ENCODE peak calls at places on chromosome 1, in ten cellular contexts. W, F, D, U, Y, Z, P, K, T and N are unnamed samples.

GRCh38 chr1:153260473-153260979 is 1.0 kb downstream of the LORICRIN start:
- DNase-seq in W (no peak), Z (no peak), P (no peak), T (no peak), Y (no peak), K (no peak), U (peak), F (no peak), D (no peak), N (no peak)

GRCh38 chr1:6185635-6186382 is 5.7 kb upstream of the CHD5 start:
- DNase-seq in D (no peak), U (no peak), K (peak), W (peak), Y (no peak), T (no peak), F (no peak), P (no peak), Z (no peak), N (peak)

GRCh38 chr1:200749090-200749489 is 10.4 kb downstream of the CAMSAP2 start:
- DNase-seq in T (no peak), D (no peak), Y (no peak), W (no peak), P (no peak), Z (no peak), K (no peak), U (no peak), F (no peak), N (no peak)

GRCh38 chr1:87132664-87133000 is 196.0 kb upstream of the LMO4 start:
- DNase-seq in T (no peak), W (no peak), P (no peak), Z (no peak), F (no peak), D (no peak), Y (no peak), K (no peak), U (no peak), N (no peak)

GRCh38 chr1:25556791-25557476 is 13.5 kb downstream of the LDLRAP1 start:
- DNase-seq in K (peak), D (peak), U (peak), P (peak), Y (peak), F (no peak), T (no peak), W (peak), Z (peak), N (no peak)

GRCh38 chr1:52707927-52708655 is 9.9 kb upstream of the COA7 start:
- DNase-seq in K (peak), Y (peak), W (peak), F (peak), T (no peak), U (no peak), P (no peak), Z (peak), D (no peak), N (peak)

GRCh38 chr1:167258858-167259257 is 38.2 kb downstream of the POU2F1 start:
- DNase-seq in F (no peak), U (no peak), T (no peak), D (no peak), W (no peak), Y (no peak), K (no peak), P (no peak), Z (no peak), N (no peak)

GRCh38 chr1:160987359-160988062 is 32.9 kb upstream of the ITLN2 start:
- DNase-seq in T (no peak), F (no peak), P (no peak), Z (no peak), D (no peak), K (no peak), U (no peak), Y (no peak), W (no peak), N (no peak)

DNA sequence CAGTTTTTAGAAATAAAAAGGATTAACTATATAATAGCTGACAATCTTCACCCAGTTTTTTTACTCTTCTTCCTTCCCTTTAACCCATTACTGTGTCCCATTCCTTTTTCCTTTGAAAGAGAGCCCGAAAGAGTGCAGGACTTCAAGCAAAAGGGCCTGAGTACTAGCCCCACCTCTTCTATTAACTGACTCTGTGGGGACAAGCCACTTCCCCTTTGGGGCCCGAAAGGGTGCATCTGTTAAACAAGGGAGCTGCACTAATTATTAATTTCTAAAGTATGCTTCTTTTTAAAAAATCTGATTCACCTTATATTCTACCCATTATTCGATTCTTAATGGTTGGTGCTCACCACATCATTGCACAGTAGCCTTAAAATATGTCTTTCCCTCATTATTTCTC is 3.3 kb downstream of the USP24 start:
- DNase-seq in Z (no peak), U (no peak), P (no peak), D (no peak), F (no peak), T (no peak), Y (peak), W (no peak), K (no peak), N (no peak)
- H3K4me3 ChIP-seq in Z (no peak), U (peak), P (peak), D (peak), F (peak), T (no peak), Y (no peak), W (no peak), K (no peak), N (no peak)

DNA sequence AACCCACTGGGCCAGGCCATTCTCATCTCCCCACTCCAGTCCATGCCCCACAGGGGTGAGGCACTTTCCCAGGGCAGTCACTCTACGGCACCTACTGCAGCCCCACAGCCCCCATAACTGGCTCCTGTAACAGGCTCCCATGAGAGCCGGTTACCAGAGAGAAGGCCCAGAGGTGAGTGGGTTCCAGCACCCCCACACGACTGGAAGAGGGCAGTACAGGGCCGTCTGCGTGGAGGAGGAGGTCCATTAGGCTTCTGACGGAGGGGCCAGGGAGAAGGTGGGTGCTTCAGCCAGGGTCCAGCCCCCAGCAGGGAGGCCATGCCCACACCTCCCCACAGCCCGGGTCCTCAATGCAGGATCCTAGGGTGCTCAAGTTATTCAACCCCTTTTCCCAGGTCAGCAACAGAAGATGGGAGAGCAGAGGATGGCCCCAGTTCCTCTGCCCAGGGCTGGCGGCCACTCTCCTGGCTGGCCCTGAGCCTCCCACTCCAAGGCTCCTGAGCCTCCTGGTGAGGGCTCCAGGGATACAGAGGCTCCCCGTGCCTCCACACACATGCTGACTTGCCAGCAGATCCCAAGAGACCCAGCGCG is 1.6 kb downstream of the ACAP3 start:
- DNase-seq in W (peak), Z (no peak), P (peak), T (no peak), K (no peak), F (no peak), D (no peak), Y (no peak), U (no peak), N (no peak)
- H3K4me3 ChIP-seq in W (peak), Z (peak), P (peak), T (peak), K (peak), F (peak), D (peak), Y (no peak), U (peak), N (peak)

DNA sequence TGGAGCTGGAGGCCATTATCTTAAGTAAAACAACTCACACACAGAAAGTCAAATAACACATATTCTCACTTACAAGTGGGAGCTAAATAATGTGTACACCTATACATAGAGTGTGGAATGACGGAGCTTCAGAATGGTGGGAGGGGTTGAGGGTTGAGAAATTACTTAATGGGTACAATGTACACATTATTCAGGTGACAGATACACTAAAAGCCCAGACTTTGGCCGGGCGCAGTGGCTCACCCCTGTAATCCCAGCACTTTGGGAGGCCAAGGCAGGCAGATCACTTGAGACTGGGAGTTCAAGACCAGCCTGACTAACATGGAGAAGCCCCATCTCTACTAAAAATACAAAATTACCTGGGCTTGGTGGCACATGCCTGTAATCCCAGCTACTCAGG is 24.9 kb upstream of the LRIG2 start:
- DNase-seq in K (no peak), W (no peak), F (no peak), D (no peak), Y (peak), P (no peak), Z (no peak), U (no peak), T (no peak), N (no peak)
- H3K4me3 ChIP-seq in K (no peak), W (no peak), F (no peak), D (no peak), Y (no peak), P (no peak), Z (no peak), U (no peak), T (no peak), N (no peak)

DNA sequence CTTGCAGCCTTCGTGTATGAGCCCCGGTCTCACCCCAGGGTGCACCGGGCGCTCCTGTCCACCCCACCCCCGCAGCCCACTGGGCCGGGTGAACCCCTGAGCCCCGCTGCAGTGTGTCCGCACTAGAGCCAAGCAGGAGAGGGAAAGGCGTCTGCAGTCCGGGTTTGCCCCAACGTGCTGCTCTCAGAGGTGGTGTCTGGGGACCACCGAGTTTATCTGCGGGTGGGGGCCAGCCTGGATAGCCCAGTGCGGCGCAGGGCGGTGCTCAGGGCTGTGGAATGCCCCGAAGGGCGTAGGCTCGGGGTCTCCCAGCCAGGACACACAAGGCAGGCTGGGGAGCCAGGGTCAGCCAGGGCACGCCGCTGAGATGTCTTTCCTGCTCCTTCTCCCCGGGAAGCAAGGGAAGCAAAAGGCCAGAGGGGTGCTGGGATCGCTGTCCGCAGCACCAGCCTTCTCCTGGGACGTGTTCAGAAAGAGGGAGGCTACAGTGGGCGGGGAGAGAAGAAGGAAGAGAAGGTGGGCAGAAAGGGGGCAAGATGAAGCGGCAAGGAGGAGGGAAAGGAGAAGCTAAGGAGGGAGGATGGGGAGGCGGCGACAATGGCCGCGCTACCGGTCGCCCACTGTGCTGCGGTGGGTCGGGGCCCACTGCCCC is 56.6 kb downstream of the MAB21L3 start:
- DNase-seq in K (peak), F (no peak), T (no peak), W (no peak), Y (no peak), Z (no peak), P (no peak), D (no peak), U (no peak), N (no peak)
- H3K4me3 ChIP-seq in K (peak), F (peak), T (peak), W (peak), Y (peak), Z (peak), P (peak), D (peak), U (peak), N (peak)

GRCh38 chr1:33306561-33307493 is 14.1 kb downstream of the A3GALT2 start:
- DNase-seq in K (no peak), P (no peak), Y (no peak), T (no peak), F (no peak), U (no peak), D (peak), W (no peak), Z (no peak), N (no peak)
- H3K4me3 ChIP-seq in K (no peak), P (no peak), Y (no peak), T (no peak), F (peak), U (no peak), D (no peak), W (no peak), Z (no peak), N (no peak)

DNA sequence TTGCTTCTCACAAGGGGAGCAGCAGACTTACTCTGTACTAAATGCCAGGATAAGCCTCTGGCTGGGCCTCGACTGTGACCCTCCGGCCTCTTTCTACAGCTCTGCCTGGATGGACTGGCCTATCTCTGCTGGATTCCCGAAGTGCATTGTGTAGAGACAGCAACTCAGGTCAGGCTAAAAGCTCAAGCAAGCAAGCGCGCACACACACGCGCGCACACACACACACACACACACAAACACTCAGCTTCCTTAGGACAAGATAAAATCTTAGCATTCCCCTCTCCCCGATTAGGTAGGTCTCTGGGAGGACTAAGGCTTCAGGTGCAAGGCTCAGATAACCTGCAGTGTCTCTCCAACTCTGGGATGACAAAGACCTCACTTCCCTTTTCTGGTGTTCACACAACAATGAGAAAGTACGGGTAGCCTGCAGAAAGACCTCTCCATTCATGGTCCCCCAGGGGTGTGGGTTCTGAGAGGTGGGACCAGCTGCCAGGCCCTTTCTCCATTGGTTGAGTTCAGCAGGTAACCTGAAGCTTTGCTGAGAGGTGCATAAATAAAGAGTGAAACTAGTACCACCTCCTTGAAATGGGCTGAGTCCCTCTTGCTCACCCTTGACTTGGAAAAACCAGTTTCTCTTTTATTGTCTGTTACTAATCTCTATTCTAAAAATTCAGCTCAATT is 155.1 kb upstream of the CAMK1G start:
- DNase-seq in Y (no peak), W (no peak), Z (no peak), P (no peak), D (no peak), U (no peak), F (peak), T (no peak), K (no peak), N (no peak)
- H3K4me3 ChIP-seq in Y (no peak), W (no peak), Z (no peak), P (no peak), D (no peak), U (no peak), F (peak), T (no peak), K (no peak), N (no peak)

DNA sequence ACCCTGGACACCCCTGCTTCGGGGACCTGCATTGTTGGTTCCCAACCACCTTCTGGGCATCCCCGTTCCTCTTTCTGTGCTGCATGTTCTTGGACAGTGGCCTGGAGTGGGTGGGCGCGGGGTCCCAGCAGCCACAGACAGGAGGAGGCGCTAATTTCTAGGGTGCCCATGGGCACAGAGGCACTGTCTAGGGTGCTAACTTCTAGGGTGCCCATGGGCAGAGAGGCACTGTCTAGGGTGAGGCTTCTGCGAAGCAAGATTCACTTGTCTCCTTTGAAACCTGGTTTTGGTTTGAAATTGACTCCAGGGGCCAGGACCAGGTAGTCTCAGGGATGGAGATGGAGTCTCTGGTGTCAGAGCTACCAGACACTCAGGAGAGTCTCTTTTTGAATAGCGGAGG is 815 bp upstream of the MEGF6 start:
- DNase-seq in Z (no peak), T (no peak), F (no peak), P (no peak), K (no peak), W (no peak), D (no peak), Y (no peak), U (no peak), N (no peak)
- H3K4me3 ChIP-seq in Z (peak), T (no peak), F (peak), P (peak), K (no peak), W (no peak), D (no peak), Y (no peak), U (no peak), N (no peak)

GRCh38 chr1:223143760-223144248 is 756 bp upstream of the TLR5 start:
- DNase-seq in K (no peak), Y (peak), P (peak), F (no peak), T (no peak), W (no peak), D (peak), U (no peak), Z (no peak), N (no peak)

GRCh38 chr1:223141021-223141420 is 2.0 kb downstream of the TLR5 start:
- DNase-seq in P (no peak), F (peak), K (peak), U (no peak), T (no peak), Z (no peak), W (no peak), Y (peak), D (no peak), N (no peak)

GRCh38 chr1:223140551-223140950 is 2.5 kb downstream of the TLR5 start:
- DNase-seq in D (no peak), T (no peak), Y (no peak), W (no peak), Z (no peak), P (no peak), F (no peak), U (no peak), K (peak), N (no peak)

GRCh38 chr1:223142795-223143759 is at the start of gene TLR5:
- DNase-seq in K (peak), T (no peak), W (peak), Z (peak), P (peak), U (peak), D (peak), F (peak), Y (peak), N (peak)

DNA sequence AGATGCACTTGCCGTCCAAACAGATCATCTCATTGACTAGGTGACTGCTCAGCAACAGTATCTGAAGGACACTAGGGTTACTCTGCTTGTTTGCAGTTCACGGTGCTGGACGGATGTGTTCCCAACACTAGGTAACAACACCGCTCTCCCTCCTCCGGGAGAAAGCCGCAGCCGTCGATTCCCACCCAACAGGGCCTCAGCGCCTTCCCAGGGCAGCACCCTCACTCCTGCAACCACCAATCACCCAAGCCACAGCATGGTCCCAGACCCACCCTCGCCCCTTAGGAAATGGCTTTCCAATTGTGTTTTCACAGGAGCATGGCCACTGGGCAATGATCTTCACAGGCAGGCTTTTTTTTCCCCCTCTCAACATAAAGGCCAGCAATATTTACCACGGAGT is 779 bp downstream of the TLR5 start:
- DNase-seq in K (no peak), W (no peak), P (no peak), U (no peak), Y (no peak), T (no peak), F (no peak), D (no peak), Z (no peak), N (no peak)
- H3K4me3 ChIP-seq in K (no peak), W (no peak), P (peak), U (peak), Y (no peak), T (no peak), F (peak), D (peak), Z (peak), N (no peak)